ENCODE peak calls at places on chromosomes 6 and 20, in five cellular contexts. P, J, B, T and H are unnamed samples.

GRCh38 chr20:39885975-39886649 is 802.9 kb downstream of the MAFB start:
- DNase-seq in P (peak; percentile 21), J (no peak), B (peak; percentile 29), T (no peak), H (no peak)

GRCh38 chr20:56606174-56606945 is 22.7 kb upstream of the TFAP2C start:
- DNase-seq in P (no peak), J (peak; percentile 79), B (no peak), T (no peak), H (no peak)

GRCh38 chr6:83536034-83536646 is 23.8 kb downstream of the PRSS35 start:
- DNase-seq in P (peak; percentile 29), J (peak; percentile 36), B (no peak), T (peak; percentile 8), H (peak; percentile 57)

GRCh38 chr20:63223121-63223825 is 7.3 kb upstream of the YTHDF1 start:
- DNase-seq in P (peak; percentile 73), J (no peak), B (peak; percentile 76), T (no peak), H (peak; percentile 70)

GRCh38 chr6:36660771-36661471 is 17.6 kb upstream of the CDKN1A start:
- DNase-seq in P (no peak), J (no peak), B (no peak), T (no peak), H (peak; percentile 99)

GRCh38 chr6:20367716-20368485 is 33.8 kb upstream of the E2F3 start:
- DNase-seq in P (no peak), J (no peak), B (no peak), T (no peak), H (no peak)

GRCh38 chr6:24960991-24961475 is 25.3 kb upstream of the RIPOR2 start:
- DNase-seq in P (no peak), J (no peak), B (no peak), T (no peak), H (no peak)

GRCh38 chr6:163670283-163670682 is 255.8 kb downstream of the QKI start:
- DNase-seq in P (no peak), J (no peak), B (peak; percentile 79), T (no peak), H (no peak)

GRCh38 chr20:14790771-14791517 is 453.5 kb upstream of the FLRT3 start:
- DNase-seq in P (no peak), J (no peak), B (no peak), T (no peak), H (no peak)

GRCh38 chr20:62666736-62667529 is 24.6 kb downstream of the SLCO4A1 start:
- DNase-seq in P (peak; percentile 100), J (no peak), B (no peak), T (no peak), H (no peak)

GRCh38 chr6:35088281-35089215 is 52.6 kb downstream of the TCP11 start:
- DNase-seq in P (no peak), J (no peak), B (no peak), T (no peak), H (no peak)

GRCh38 chr20:20102859-20103258 is 50.5 kb downstream of the CFAP61 start:
- DNase-seq in P (no peak), J (no peak), B (no peak), T (no peak), H (no peak)

GRCh38 chr6:29887819-29888581 is 54.3 kb upstream of the HLA-A start:
- DNase-seq in P (no peak), J (peak; percentile 18), B (peak; percentile 27), T (peak; percentile 25), H (no peak)

GRCh38 chr20:61556116-61556515 is 304.1 kb downstream of the CDH4 start:
- DNase-seq in P (no peak), J (no peak), B (no peak), T (no peak), H (no peak)

GRCh38 chr6:119533603-119534279 is 184.2 kb upstream of the MAN1A1 start:
- DNase-seq in P (no peak), J (peak; percentile 58), B (no peak), T (peak; percentile 21), H (no peak)

GRCh38 chr6:165662041-165662491 is 975 bp downstream of the PDE10A start:
- DNase-seq in P (no peak), J (no peak), B (peak; percentile 70), T (no peak), H (no peak)

GRCh38 chr20:1579488-1579887 is 22.0 kb upstream of the SIRPD start:
- DNase-seq in P (no peak), J (no peak), B (no peak), T (no peak), H (no peak)

GRCh38 chr20:47293524-47294157 is 62.9 kb downstream of the ZMYND8 start:
- DNase-seq in P (no peak), J (no peak), B (no peak), T (no peak), H (no peak)

GRCh38 chr6:26235240-26235730 is 129.7 kb upstream of the BTN3A2 start:
- DNase-seq in P (no peak), J (no peak), B (no peak), T (no peak), H (peak; percentile 34)

GRCh38 chr6:79777713-79778579 is 146.8 kb downstream of the SH3BGRL2 start:
- DNase-seq in P (peak; percentile 43), J (peak; percentile 43), B (peak; percentile 92), T (peak; percentile 40), H (peak; percentile 92)
- TF ChIP-seq REST in P (no peak), J (no peak), B (no peak), T (no peak), H (no peak)

GRCh38 chr20:54013397-54013941 is 56.9 kb downstream of the BCAS1 start:
- DNase-seq in P (no peak), J (no peak), B (no peak), T (no peak), H (no peak)

GRCh38 chr20:54017846-54018245 is 52.5 kb downstream of the BCAS1 start:
- DNase-seq in P (no peak), J (no peak), B (no peak), T (peak; percentile 88), H (no peak)

GRCh38 chr20:54011352-54011751 is 59.0 kb downstream of the BCAS1 start:
- DNase-seq in P (no peak), J (no peak), B (no peak), T (no peak), H (no peak)

GRCh38 chr20:54015496-54015895 is 54.9 kb downstream of the BCAS1 start:
- DNase-seq in P (no peak), J (no peak), B (peak; percentile 24), T (no peak), H (no peak)

DNA sequence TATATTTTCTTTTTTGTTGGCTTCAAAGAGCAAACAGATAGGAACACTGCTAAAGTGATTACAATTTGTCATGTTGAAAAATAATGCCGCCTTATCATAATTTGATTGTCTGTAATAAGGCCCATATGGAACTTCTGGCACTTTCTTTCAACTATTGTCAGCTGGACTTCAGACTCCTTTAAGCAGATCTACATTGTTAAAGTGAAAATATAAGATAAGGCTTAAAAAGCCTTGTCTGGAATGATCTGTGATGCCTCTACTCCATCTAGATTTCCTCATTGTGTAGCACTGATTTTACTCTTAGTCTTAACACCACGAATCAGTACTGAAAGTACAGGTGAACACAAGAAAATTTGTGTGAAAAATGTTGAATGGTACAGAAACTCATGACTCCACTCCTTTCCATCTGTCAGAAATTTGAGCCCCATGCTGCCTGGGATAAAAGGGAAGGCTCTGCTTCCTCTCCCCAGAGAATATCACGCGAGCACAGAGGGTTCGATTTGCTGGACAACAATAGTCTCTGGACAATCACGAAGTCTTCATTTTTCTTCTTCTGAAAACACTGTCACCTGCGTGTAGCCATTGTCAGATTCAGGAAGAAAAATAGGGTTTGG is 56.0 kb downstream of the BCAS1 start:
- DNase-seq in P (no peak), J (no peak), B (peak; percentile 8), T (no peak), H (no peak)
- TF ChIP-seq JUND in P (no peak), J (no peak), B (no peak), T (no peak), H (no peak)

DNA sequence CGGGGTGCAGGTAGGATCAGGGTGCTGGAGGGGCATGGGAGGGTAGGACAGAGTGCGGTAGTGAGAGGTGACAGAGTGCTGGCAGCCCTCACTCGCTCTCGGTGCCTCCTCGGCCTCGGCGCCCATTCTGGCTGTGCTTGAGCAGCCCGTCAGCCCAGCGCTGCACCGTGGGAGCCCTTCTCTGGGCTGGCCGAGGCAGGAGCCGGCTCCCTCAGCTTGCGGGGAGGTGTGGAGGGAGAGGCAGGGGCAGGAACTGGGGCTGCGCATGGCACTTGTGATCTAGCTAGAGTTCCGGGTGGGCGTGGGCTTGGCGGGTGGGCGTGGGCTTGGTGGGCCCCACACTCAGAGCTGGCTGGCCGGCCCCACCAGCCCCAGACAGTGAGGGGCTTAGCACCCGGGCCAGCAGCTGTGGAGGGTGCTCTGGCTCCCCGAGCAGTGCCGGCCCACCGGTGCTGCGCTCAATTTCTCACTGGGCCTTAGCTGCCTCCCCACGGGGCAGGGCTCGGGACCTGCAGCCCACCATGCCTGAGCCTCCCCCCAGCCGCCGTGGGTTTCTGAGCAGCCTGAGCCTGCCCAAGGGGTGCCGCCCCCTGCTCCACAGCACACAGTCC is 112.8 kb upstream of the DUSP22 start:
- DNase-seq in P (no peak), J (no peak), B (no peak), T (no peak), H (no peak)
- TF ChIP-seq REST in P (no peak), J (no peak), B (no peak), T (no peak), H (no peak)

GRCh38 chr20:48723308-48724264 is 104.2 kb downstream of the PREX1 start:
- DNase-seq in P (peak; percentile 73), J (no peak), B (no peak), T (no peak), H (no peak)
- TF ChIP-seq JUND in P (no peak), J (no peak), B (no peak), T (no peak), H (no peak)

DNA sequence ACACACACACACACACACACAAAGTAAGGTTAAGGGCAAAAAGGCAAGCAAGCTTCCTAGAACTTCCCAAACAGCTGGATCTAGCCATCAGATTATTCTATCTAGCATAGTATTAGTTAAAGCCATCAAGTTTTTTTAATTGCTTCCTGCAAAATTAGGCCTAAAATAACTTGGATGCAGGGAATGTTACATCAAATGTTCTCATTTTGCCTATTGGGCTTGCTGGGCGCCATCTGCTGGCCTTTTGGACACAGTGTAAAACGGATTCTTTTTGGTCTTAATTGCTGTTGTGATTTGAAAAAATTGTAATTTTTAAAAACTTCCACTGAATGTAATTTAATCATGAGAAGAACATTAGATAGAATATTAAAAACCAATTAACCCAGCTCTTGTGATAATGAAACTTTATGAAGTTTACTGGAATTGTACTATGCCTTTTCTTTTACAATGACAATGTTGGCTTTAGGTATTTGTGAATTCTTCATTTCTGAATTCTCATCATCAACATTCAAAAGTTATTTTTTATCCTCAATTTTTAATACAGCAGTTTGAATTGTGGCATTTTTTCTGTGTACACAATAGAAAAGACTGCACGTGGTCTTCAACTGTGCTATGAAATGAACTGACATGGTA is 6.8 kb downstream of the MKKS start:
- DNase-seq in P (peak; percentile 71), J (no peak), B (peak; percentile 51), T (no peak), H (peak; percentile 18)
- TF ChIP-seq REST in P (no peak), J (no peak), B (no peak), T (no peak), H (no peak)

DNA sequence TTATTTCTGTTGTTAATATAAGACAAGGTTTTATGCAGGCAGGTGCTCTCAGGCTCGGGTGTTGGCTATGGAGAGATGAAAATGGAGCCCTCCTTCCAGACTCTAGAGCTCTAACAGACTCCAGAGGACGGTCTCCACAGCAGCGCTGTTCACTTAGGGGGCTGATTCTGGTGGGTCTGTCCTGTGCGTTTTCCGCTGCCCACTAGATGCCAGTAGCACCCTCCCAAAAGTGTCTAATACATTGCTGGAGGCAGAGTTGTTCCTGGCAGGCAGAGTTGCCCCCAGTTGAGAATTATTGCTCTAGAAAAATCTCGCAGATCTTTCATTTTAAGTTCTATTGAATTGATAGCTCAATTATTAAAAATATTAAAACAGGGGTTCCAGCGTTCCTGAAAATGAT is 109.9 kb downstream of the MAP3K4 start:
- DNase-seq in P (no peak), J (no peak), B (peak; percentile 43), T (no peak), H (no peak)
- TF ChIP-seq JUND in P (no peak), J (no peak), B (no peak), T (no peak), H (no peak)